ENCODE peak calls at places on chromosomes 2 and 18, in ten cellular contexts. K is cardiac fibroblast, L is AG10803, Z is MV-4-11, H is AML-193, C is left cardiac atrium, Y is dorsolateral prefrontal cortex, B is brain microvascular endothelial cell, I is natural killer cell, R is HEK293T. W is an unnamed sample.

GRCh38 chr2:135093192-135093591 is 41.1 kb downstream of the RAB3GAP1 start:
- DNase-seq in K (no peak), L (no peak), Z (no peak), H (no peak), C (no peak), Y (no peak), B (no peak), I (no peak), R (no peak), W (no peak)

GRCh38 chr18:42730272-42730671 is 385.2 kb downstream of the RIT2 start:
- DNase-seq in K (peak; percentile 10), L (no peak), Z (no peak), H (no peak), C (no peak), Y (no peak), B (no peak), I (no peak), R (no peak), W (no peak)

GRCh38 chr2:12177052-12177994 is 430.9 kb downstream of the LPIN1 start:
- DNase-seq in K (peak; percentile 84), L (peak; percentile 87), Z (peak; percentile 79), H (peak; percentile 46), C (peak; percentile 43), Y (no peak), B (peak; percentile 84), I (no peak), R (peak; percentile 24), W (peak; percentile 48)

GRCh38 chr2:28150994-28151393 is 241.7 kb upstream of the FOSL2 start:
- DNase-seq in K (no peak), L (no peak), Z (no peak), H (no peak), C (no peak), Y (no peak), B (no peak), I (no peak), R (no peak), W (no peak)

GRCh38 chr2:149579972-149580882 is 7.3 kb downstream of the MMADHC start:
- DNase-seq in K (no peak), L (peak; percentile 33), Z (no peak), H (no peak), C (no peak), Y (no peak), B (peak; percentile 56), I (no peak), R (no peak), W (no peak)

GRCh38 chr2:10918661-10919414 is 7.1 kb downstream of the KCNF1 start:
- DNase-seq in K (peak; percentile 57), L (no peak), Z (no peak), H (no peak), C (peak; percentile 56), Y (no peak), B (no peak), I (no peak), R (no peak), W (no peak)

GRCh38 chr2:153403937-153404336 is 74.6 kb downstream of the RPRM start:
- DNase-seq in K (no peak), L (no peak), Z (no peak), H (no peak), C (no peak), Y (no peak), B (no peak), I (no peak), R (no peak), W (no peak)

GRCh38 chr2:108854484-108854883 is 67.9 kb downstream of the CCDC138 start:
- DNase-seq in K (no peak), L (no peak), Z (no peak), H (no peak), C (no peak), Y (no peak), B (no peak), I (no peak), R (no peak), W (no peak)

GRCh38 chr2:209367091-209367747 is 56.6 kb upstream of the MAP2 start:
- DNase-seq in K (no peak), L (no peak), Z (no peak), H (no peak), C (no peak), Y (no peak), B (no peak), I (no peak), R (no peak), W (no peak)

GRCh38 chr2:77831878-77832277 is 309.7 kb upstream of the LRRTM4 start:
- DNase-seq in K (no peak), L (no peak), Z (no peak), H (no peak), C (no peak), Y (no peak), B (no peak), I (no peak), R (no peak), W (no peak)

W was measured in WERI-Rb-1.